ENCODE peak calls at places on chromosomes 13 and 19, in nine cellular contexts. P is kidney; E is COR-L47; Y is GDM1; L is stimulated activated CD4-positive, alpha-beta T cell treated with anti-CD3 and anti-CD28 coated beads, Interleukin-4, amount 100 ng/mL, for 48 hours; O is posterior cingulate gyrus; C is BJ; A is activated CD8-positive, alpha-beta memory T cell treated with anti-CD3 and anti-CD28 coated beads for 4 hours; W is non-pigmented ciliary epithelial cell. N is an unnamed sample.

GRCh38 chr19:35207391-35207871 is 21.1 kb downstream of the FAM187B start:
- DNase-seq in P (no peak), E (no peak), Y (no peak), L (no peak), O (no peak), C (no peak), A (no peak), W (no peak), N (no peak)

GRCh38 chr19:30314056-30314804 is 58.0 kb upstream of the ZNF536 start:
- DNase-seq in P (peak; percentile 46), E (no peak), Y (no peak), L (no peak), O (no peak), C (no peak), A (no peak), W (no peak), N (no peak)

GRCh38 chr13:27194209-27194608 is 22.6 kb upstream of the USP12 start:
- DNase-seq in P (no peak), E (no peak), Y (no peak), L (no peak), O (no peak), C (no peak), A (no peak), W (no peak), N (no peak)

GRCh38 chr13:42660367-42660965 is 86.5 kb downstream of the TNFSF11 start:
- DNase-seq in P (no peak), E (no peak), Y (no peak), L (no peak), O (no peak), C (no peak), A (no peak), W (no peak), N (no peak)

GRCh38 chr19:17125728-17126677 is 50.4 kb downstream of the MYO9B start:
- DNase-seq in P (peak; percentile 79), E (no peak), Y (peak; percentile 48), L (peak; percentile 48), O (peak; percentile 47), C (no peak), A (peak; percentile 44), W (no peak), N (no peak)

GRCh38 chr19:16702123-16702522 is 17.5 kb upstream of the NWD1 start:
- DNase-seq in P (no peak), E (no peak), Y (no peak), L (no peak), O (no peak), C (peak; percentile 17), A (no peak), W (peak; percentile 38), N (peak; percentile 75)

GRCh38 chr13:105255472-105255871 is 1280.0 kb downstream of the EFNB2 start:
- DNase-seq in P (no peak), E (no peak), Y (no peak), L (no peak), O (no peak), C (no peak), A (no peak), W (no peak), N (no peak)

GRCh38 chr19:43470288-43470687 is 4.9 kb upstream of the LYPD3 start:
- DNase-seq in P (peak; percentile 27), E (no peak), Y (no peak), L (peak; percentile 45), O (no peak), C (peak; percentile 9), A (peak; percentile 20), W (no peak), N (no peak)

GRCh38 chr13:79658333-79658975 is 177.5 kb downstream of the NDFIP2 start:
- DNase-seq in P (no peak), E (no peak), Y (no peak), L (no peak), O (no peak), C (no peak), A (no peak), W (no peak), N (no peak)

GRCh38 chr13:99327761-99328160 is 20.6 kb upstream of the GPR183 start:
- DNase-seq in P (no peak), E (no peak), Y (no peak), L (no peak), O (no peak), C (no peak), A (no peak), W (no peak), N (no peak)

GRCh38 chr19:6417713-6418561 is 6.7 kb downstream of the KHSRP start:
- DNase-seq in P (no peak), E (no peak), Y (no peak), L (no peak), O (peak; percentile 61), C (no peak), A (no peak), W (no peak), N (no peak)

GRCh38 chr13:74128171-74128767 is 5.9 kb downstream of the KLF12 start:
- DNase-seq in P (peak; percentile 8), E (no peak), Y (no peak), L (peak; percentile 36), O (no peak), C (no peak), A (no peak), W (no peak), N (no peak)

GRCh38 chr19:51710163-51710562 is 13.6 kb downstream of the HAS1 start:
- DNase-seq in P (no peak), E (no peak), Y (no peak), L (no peak), O (no peak), C (no peak), A (no peak), W (no peak), N (no peak)

GRCh38 chr19:40225440-40226305 is 816 bp downstream of the CCNP start:
- DNase-seq in P (no peak), E (no peak), Y (no peak), L (no peak), O (no peak), C (no peak), A (no peak), W (no peak), N (no peak)

GRCh38 chr13:28637714-28638355 is 21.1 kb upstream of the POMP start:
- DNase-seq in P (no peak), E (no peak), Y (no peak), L (no peak), O (no peak), C (no peak), A (no peak), W (no peak), N (no peak)

GRCh38 chr19:29552454-29553280 is 26.9 kb downstream of the VSTM2B start:
- DNase-seq in P (no peak), E (no peak), Y (no peak), L (no peak), O (no peak), C (no peak), A (no peak), W (no peak), N (no peak)

GRCh38 chr19:13483215-13483614 is 23.1 kb downstream of the CACNA1A start:
- DNase-seq in P (no peak), E (no peak), Y (no peak), L (no peak), O (no peak), C (no peak), A (no peak), W (no peak), N (no peak)

GRCh38 chr13:46604226-46604968 is 51.4 kb downstream of the LRCH1 start:
- DNase-seq in P (no peak), E (no peak), Y (no peak), L (no peak), O (no peak), C (no peak), A (no peak), W (no peak), N (no peak)

GRCh38 chr13:111630411-111630810 is 310.0 kb downstream of the TEX29 start:
- DNase-seq in P (no peak), E (no peak), Y (no peak), L (no peak), O (no peak), C (no peak), A (no peak), W (no peak), N (no peak)

GRCh38 chr19:41892173-41892902 is 9.4 kb downstream of the ARHGEF1 start:
- DNase-seq in P (no peak), E (no peak), Y (no peak), L (no peak), O (no peak), C (no peak), A (no peak), W (no peak), N (no peak)

GRCh38 chr13:39602277-39602613 is 748 bp downstream of the LHFPL6 start:
- DNase-seq in P (no peak), E (no peak), Y (no peak), L (peak; percentile 1), O (no peak), C (no peak), A (no peak), W (no peak), N (no peak)

GRCh38 chr19:45440873-45441654 is 17.3 kb upstream of the ERCC1 start:
- DNase-seq in P (no peak), E (no peak), Y (no peak), L (no peak), O (no peak), C (no peak), A (no peak), W (no peak), N (no peak)

GRCh38 chr13:75305057-75305456 is 176.9 kb downstream of the TBC1D4 start:
- DNase-seq in P (no peak), E (no peak), Y (no peak), L (no peak), O (no peak), C (no peak), A (no peak), W (no peak), N (no peak)

GRCh38 chr13:23778007-23778687 is 111.1 kb downstream of the MIPEP start:
- DNase-seq in P (no peak), E (no peak), Y (no peak), L (no peak), O (no peak), C (no peak), A (no peak), W (no peak), N (no peak)

GRCh38 chr19:35908977-35909683 is 1.0 kb upstream of the TYROBP start:
- DNase-seq in P (peak; percentile 83), E (no peak), Y (peak; percentile 98), L (no peak), O (peak; percentile 39), C (no peak), A (no peak), W (no peak), N (peak; percentile 100)

GRCh38 chr19:40417714-40417996 is 4.5 kb upstream of the PRX start:
- DNase-seq in P (no peak), E (no peak), Y (no peak), L (no peak), O (no peak), C (no peak), A (no peak), W (no peak), N (no peak)

GRCh38 chr19:3342246-3342645 is 24.1 kb upstream of the NFIC start:
- DNase-seq in P (no peak), E (no peak), Y (no peak), L (no peak), O (no peak), C (no peak), A (no peak), W (no peak), N (no peak)

GRCh38 chr13:39672378-39673132 is 17.1 kb downstream of the COG6 start:
- DNase-seq in P (no peak), E (no peak), Y (no peak), L (no peak), O (no peak), C (no peak), A (no peak), W (no peak), N (no peak)

N was measured in KBM-7.